ENCODE peak calls at places on chromosomes 6 and 20, in eight cellular contexts. C is SK-N-SH, X is heart left ventricle, A is fibroblast of lung, U is IMR-90, H is cardiac fibroblast, E is GM23338, G is AG10803. K is an unnamed sample.
A peak's percentile ranks its signal among the peaks of the same experiment; 100 is the strongest.

GRCh38 chr6:16706029-16706428 is 55.2 kb downstream of the ATXN1 start:
- DNase-seq in U (no peak), A (no peak), C (no peak), E (no peak), X (no peak), H (no peak), G (no peak), K (peak; percentile 94)

GRCh38 chr6:130969807-130970491 is 93.1 kb downstream of the EPB41L2 start:
- DNase-seq in U (peak; percentile 67), C (no peak), H (peak; percentile 88), X (peak; percentile 66), G (peak; percentile 83), A (peak; percentile 85), E (no peak), K (no peak)

GRCh38 chr6:62891065-62891647 is 320.1 kb upstream of the FKBP1C start:
- DNase-seq in E (peak; percentile 52), C (peak; percentile 0), A (no peak), G (peak; percentile 0), X (no peak), H (peak; percentile 2), U (no peak), K (peak; percentile 5)

GRCh38 chr6:48990746-48991145 is 472.3 kb downstream of the MMUT start:
- DNase-seq in C (no peak), X (no peak), E (no peak), H (no peak), U (no peak), A (no peak), G (no peak), K (no peak)

GRCh38 chr6:28632326-28632851 is 106.7 kb downstream of the GPX5 start:
- DNase-seq in G (no peak), C (no peak), A (no peak), E (no peak), H (no peak), X (no peak), U (no peak), K (no peak)

GRCh38 chr6:87155920-87156600 is 695 bp downstream of the ZNF292 start:
- DNase-seq in C (peak; percentile 60), E (peak; percentile 85), U (peak; percentile 46), G (peak; percentile 40), X (peak; percentile 56), H (peak; percentile 46), A (peak; percentile 36), K (peak; percentile 56)

GRCh38 chr6:158232445-158233213 is 64.5 kb downstream of the GTF2H5 start:
- DNase-seq in G (peak; percentile 69), X (peak; percentile 58), A (peak; percentile 68), H (peak; percentile 77), C (peak; percentile 85), E (peak; percentile 61), U (peak; percentile 63), K (peak; percentile 78)

GRCh38 chr6:35718911-35719381 is 17.9 kb upstream of the ARMC12 start:
- DNase-seq in U (no peak), C (no peak), G (no peak), X (peak; percentile 33), H (no peak), A (peak; percentile 34), E (no peak), K (no peak)

GRCh38 chr6:15524736-15525401 is 138.0 kb downstream of the DTNBP1 start:
- DNase-seq in H (no peak), G (no peak), E (no peak), C (no peak), X (no peak), A (no peak), U (no peak), K (no peak)

GRCh38 chr6:34926655-34927054 is 37.6 kb downstream of the ANKS1A start:
- DNase-seq in C (no peak), H (no peak), X (no peak), G (peak; percentile 48), A (no peak), E (no peak), U (peak; percentile 64), K (peak; percentile 80)

GRCh38 chr6:116426551-116426950 is 34.6 kb upstream of the CALHM6 start:
- DNase-seq in C (no peak), X (no peak), E (no peak), H (no peak), G (no peak), U (no peak), A (no peak), K (peak; percentile 98)

GRCh38 chr20:9330151-9330550 is 184.2 kb upstream of the LAMP5 start:
- DNase-seq in C (no peak), G (no peak), H (no peak), X (no peak), E (no peak), A (no peak), U (no peak), K (no peak)

GRCh38 chr6:47246556-47246955 is 63.1 kb downstream of the TNFRSF21 start:
- DNase-seq in X (no peak), A (no peak), U (no peak), H (no peak), E (no peak), G (no peak), C (no peak), K (no peak)

GRCh38 chr6:5087389-5087788 is 2.2 kb downstream of the PPP1R3G start:
- DNase-seq in U (no peak), H (no peak), A (no peak), C (no peak), G (no peak), X (peak; percentile 68), E (peak; percentile 55), K (no peak)

GRCh38 chr20:24643731-24644130 is 174.3 kb downstream of the SYNDIG1 start:
- DNase-seq in H (no peak), C (no peak), G (peak; percentile 39), A (peak; percentile 53), X (no peak), U (no peak), E (no peak), K (no peak)

GRCh38 chr6:15327271-15327670 is 81.4 kb downstream of the JARID2 start:
- DNase-seq in U (no peak), G (no peak), A (no peak), X (no peak), H (no peak), C (peak; percentile 40), E (no peak), K (peak; percentile 18)

GRCh38 chr6:149723771-149724417 is 6.0 kb upstream of the LATS1 start:
- DNase-seq in E (peak; percentile 70), X (peak; percentile 41), U (peak; percentile 79), H (peak; percentile 88), G (peak; percentile 87), A (peak; percentile 84), C (peak; percentile 53), K (peak; percentile 87)

DNA sequence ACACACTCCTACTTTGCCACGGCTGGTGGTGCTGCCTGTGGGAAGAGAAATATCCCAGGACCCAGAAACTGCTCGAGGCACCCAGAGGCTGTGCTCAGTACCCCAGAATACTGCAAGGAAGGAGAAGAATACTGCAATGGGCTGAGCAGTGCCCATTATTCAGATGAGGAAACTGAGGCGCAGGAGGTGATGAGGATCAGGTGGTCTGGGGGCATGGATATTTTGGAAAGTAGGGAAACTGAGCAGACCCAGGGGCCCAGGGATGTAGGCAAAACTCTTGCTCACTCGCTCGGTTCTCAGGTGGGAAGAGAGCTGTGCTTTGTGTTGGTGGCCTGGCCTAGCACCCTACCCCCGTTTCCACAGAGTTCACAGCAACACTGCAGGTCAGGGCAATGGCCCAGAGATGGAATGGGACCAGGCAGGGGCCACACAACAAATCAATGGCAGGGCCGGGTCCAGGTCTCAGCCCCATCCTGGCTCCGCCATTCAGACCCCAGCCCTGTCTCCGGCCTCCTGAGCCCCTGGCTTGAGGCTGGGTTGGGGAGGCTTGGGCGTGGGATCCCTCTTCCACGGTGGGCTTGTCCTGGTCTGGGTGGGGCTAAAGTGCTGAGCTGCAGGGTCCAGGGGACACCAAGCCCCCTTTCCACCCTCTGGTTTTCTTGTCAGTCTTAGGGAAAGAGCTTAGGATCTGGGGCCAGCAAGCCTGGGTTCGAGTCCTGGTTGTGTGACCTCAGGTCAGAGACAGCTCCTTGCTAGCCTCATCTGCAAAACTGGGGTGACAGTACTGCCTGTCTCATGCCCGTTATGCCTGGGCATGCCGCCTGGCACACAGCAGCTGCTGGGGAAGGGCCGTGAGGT is 33.9 kb downstream of the SUN5 start:
- DNase-seq in G (no peak), X (no peak), C (no peak), U (no peak), H (no peak), A (no peak), E (no peak), K (no peak)
- H3K4me3 ChIP-seq in G (no peak overlapping the region), X (no peak overlapping the region), C (no peak overlapping the region), U (no peak overlapping the region), H (no peak overlapping the region), A (no peak overlapping the region), E (no peak overlapping the region), K (no peak overlapping the region)

DNA sequence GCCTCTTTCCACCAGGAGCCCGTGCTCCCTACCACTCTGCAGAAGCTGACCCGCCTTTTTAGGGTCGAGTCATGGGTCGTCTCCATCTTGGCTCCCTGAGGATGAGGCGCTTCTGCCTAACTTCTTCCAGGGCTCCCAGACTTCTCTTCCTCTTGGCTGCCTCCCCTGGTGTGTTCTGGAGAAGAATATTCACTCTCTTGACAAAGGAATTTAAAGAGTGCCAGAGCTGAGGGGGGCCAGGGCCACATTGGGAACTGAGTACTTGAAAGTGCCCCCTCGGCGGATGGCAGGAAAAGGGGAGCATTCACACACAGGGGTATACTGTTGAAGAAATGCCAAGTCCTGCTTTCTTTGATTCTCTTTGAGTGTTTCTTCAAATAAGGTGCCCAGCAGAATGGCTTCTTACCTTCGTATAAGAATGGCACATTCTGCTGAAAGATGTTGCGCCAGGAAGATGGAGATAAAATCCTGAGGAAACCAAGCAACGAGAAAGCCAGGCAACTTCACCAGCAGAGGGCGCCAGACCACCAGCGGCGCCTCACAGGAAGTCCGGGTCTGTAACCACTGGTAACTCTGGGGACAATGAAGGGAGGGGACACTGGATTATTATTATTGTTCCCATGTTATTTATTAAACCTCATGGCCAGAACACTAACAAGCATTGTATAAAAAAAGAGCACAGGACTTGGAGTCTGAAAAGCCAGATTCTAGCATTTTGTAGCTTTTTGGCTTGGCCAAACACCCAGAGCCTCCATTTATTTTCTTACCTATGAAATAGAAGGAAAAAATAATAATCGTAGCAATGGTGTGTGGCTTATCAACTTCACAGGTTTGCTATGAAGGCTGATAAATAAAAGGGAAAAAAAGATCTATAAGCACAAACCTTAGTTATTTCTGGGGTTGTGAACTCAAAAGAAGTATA is 176.7 kb downstream of the HACE1 start:
- DNase-seq in U (peak; percentile 59), H (peak; percentile 58), X (peak; percentile 39), A (peak; percentile 65), E (peak; percentile 86), G (peak; percentile 50), C (peak; percentile 52), K (peak; percentile 69)
- TF ChIP-seq CTCF in U (peak; percentile 88), H (peak; percentile 87), X (peak; percentile 73), A (peak; percentile 84), E (peak; percentile 100), G (peak; percentile 87), C (peak; percentile 73), K (peak; percentile 80)

DNA sequence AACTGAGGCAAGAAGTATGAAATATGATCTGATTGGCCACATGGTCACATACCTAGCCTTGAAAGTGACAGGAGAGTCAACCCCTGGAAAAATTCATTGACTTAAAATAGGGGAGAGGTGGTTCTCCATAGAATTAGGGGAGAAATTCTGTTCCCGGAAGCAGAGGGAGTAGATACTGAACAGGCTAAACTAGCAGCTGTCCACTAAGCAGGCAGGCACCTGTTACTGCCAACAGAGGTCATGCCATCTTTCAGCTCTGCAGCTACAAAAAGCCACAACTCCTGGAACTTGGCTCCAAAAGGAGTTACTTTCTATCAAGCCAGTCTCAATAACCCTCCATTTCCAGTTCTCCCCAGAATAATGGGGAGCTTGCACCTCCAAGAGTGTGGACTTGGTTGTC is 352.5 kb downstream of the MAFB start:
- DNase-seq in G (no peak), X (no peak), U (no peak), H (no peak), C (no peak), A (no peak), E (no peak), K (no peak)
- H3K4me3 ChIP-seq in G (no peak overlapping the region), X (no peak overlapping the region), U (no peak overlapping the region), H (no peak overlapping the region), C (no peak overlapping the region), A (no peak overlapping the region), E (no peak overlapping the region), K (no peak overlapping the region)

GRCh38 chr20:61662226-61662945 is 403.3 kb downstream of the TAF4 start:
- DNase-seq in C (peak; percentile 56), E (peak; percentile 51), H (no peak), G (no peak), U (no peak), A (no peak), X (no peak), K (no peak)
- TF ChIP-seq CTCF in C (no peak), E (peak; percentile 33), H (no peak), G (no peak), U (no peak), A (no peak), X (no peak), K (no peak)